ENCODE peak calls at places on chromosomes 16 and 17, in seven cellular contexts. Y is B cell, X is adrenal gland, S is testis, U is uterus, F is tibial artery, A is left ventricle myocardium inferior. I is an unnamed sample.

GRCh38 chr16:11402745-11403533 is 57.7 kb downstream of the RMI2 start:
- DNase-seq in S (no peak), A (no peak), F (no peak), X (no peak), Y (no peak), U (no peak), I (no peak)

GRCh38 chr17:72699566-72699965 is 392.9 kb downstream of the SLC39A11 start:
- DNase-seq in A (no peak), Y (no peak), F (no peak), U (no peak), X (no peak), S (peak; percentile 79), I (peak; percentile 42)

GRCh38 chr16:65059421-65059980 is 62.4 kb downstream of the CDH11 start:
- DNase-seq in X (no peak), F (no peak), A (no peak), S (peak; percentile 80), U (no peak), Y (no peak), I (no peak)

GRCh38 chr17:17792551-17793377 is 44.0 kb downstream of the SREBF1 start:
- DNase-seq in Y (peak; percentile 72), A (no peak), S (peak; percentile 63), X (peak; percentile 62), U (peak; percentile 61), F (no peak), I (peak; percentile 36)

GRCh38 chr17:17849147-17849820 is 12.5 kb upstream of the SREBF1 start:
- DNase-seq in S (peak; percentile 67), Y (no peak), X (peak; percentile 90), U (peak; percentile 49), F (peak; percentile 94), A (peak; percentile 46), I (peak; percentile 18)

GRCh38 chr16:11159189-11159588 is 96.8 kb downstream of the SOCS1 start:
- DNase-seq in U (no peak), A (no peak), X (no peak), S (no peak), Y (no peak), F (no peak), I (no peak)

GRCh38 chr17:42521036-42521435 is 15.0 kb upstream of the NAGLU start:
- DNase-seq in S (no peak), F (no peak), X (peak; percentile 61), Y (no peak), U (no peak), A (no peak), I (no peak)

GRCh38 chr16:89641719-89642187 is 15.8 kb downstream of the CHMP1A start:
- DNase-seq in A (no peak), U (no peak), F (no peak), Y (no peak), S (no peak), X (no peak), I (no peak)

GRCh38 chr16:65572156-65572555 is 450.3 kb upstream of the CDH11 start:
- DNase-seq in U (no peak), S (no peak), F (no peak), A (no peak), Y (no peak), X (no peak), I (peak; percentile 84)

GRCh38 chr17:57408064-57408811 is 151.9 kb downstream of the MSI2 start:
- DNase-seq in U (no peak), A (no peak), X (no peak), S (no peak), Y (peak; percentile 21), F (no peak), I (no peak)

GRCh38 chr17:81153340-81153803 is 11.9 kb upstream of the PVALEF start:
- DNase-seq in X (peak; percentile 15), Y (no peak), A (no peak), F (no peak), U (no peak), S (no peak), I (no peak)

GRCh38 chr17:58324409-58325288 is 3.9 kb downstream of the TSPOAP1 start:
- DNase-seq in A (no peak), F (no peak), Y (peak; percentile 67), U (no peak), X (peak; percentile 69), S (no peak), I (no peak)

GRCh38 chr17:43958953-43959352 is 5.2 kb upstream of the PYY start:
- DNase-seq in S (no peak), A (no peak), F (no peak), Y (no peak), X (no peak), U (no peak), I (peak; percentile 32)

GRCh38 chr16:11597737-11598136 is 11.0 kb upstream of the LITAF start:
- DNase-seq in S (no peak), Y (no peak), A (no peak), F (no peak), X (no peak), U (no peak), I (no peak)

GRCh38 chr17:58242171-58242784 is 3.9 kb downstream of the LPO start:
- DNase-seq in X (no peak), A (no peak), S (no peak), Y (no peak), U (no peak), F (no peak), I (no peak)

GRCh38 chr17:78137392-78138203 is 7.0 kb downstream of the TMC8 start:
- DNase-seq in A (no peak), F (no peak), U (no peak), X (no peak), S (no peak), Y (peak; percentile 68), I (no peak)

GRCh38 chr17:42667088-42667951 is 8.2 kb downstream of the TUBG2 start:
- DNase-seq in X (peak; percentile 91), F (peak; percentile 87), A (no peak), Y (no peak), S (no peak), U (peak; percentile 63), I (peak; percentile 93)

GRCh38 chr16:85821441-85821901 is 22.0 kb downstream of the COX4I1 start:
- DNase-seq in X (peak; percentile 74), F (peak; percentile 79), U (peak; percentile 44), A (peak; percentile 73), Y (peak; percentile 90), S (peak; percentile 88), I (peak; percentile 74)

GRCh38 chr16:89586853-89587252 is 11.3 kb downstream of the CPNE7 start:
- DNase-seq in U (no peak), S (peak; percentile 43), X (no peak), Y (peak; percentile 65), F (no peak), A (no peak), I (no peak)

GRCh38 chr16:57533618-57534336 is 2.6 kb downstream of the CCDC102A start:
- DNase-seq in U (peak; percentile 56), A (no peak), X (no peak), S (peak; percentile 16), F (peak; percentile 68), Y (peak; percentile 29), I (no peak)

GRCh38 chr16:68737730-68738590 is 868 bp downstream of the CDH1 start:
- DNase-seq in S (peak; percentile 17), X (peak; percentile 9), U (peak; percentile 15), A (no peak), Y (peak; percentile 46), F (no peak), I (no peak)
- TF ChIP-seq CTCF in S (no peak), X (no peak), U (no peak), A (no peak), Y (no peak), F (no peak), I (no peak)

DNA sequence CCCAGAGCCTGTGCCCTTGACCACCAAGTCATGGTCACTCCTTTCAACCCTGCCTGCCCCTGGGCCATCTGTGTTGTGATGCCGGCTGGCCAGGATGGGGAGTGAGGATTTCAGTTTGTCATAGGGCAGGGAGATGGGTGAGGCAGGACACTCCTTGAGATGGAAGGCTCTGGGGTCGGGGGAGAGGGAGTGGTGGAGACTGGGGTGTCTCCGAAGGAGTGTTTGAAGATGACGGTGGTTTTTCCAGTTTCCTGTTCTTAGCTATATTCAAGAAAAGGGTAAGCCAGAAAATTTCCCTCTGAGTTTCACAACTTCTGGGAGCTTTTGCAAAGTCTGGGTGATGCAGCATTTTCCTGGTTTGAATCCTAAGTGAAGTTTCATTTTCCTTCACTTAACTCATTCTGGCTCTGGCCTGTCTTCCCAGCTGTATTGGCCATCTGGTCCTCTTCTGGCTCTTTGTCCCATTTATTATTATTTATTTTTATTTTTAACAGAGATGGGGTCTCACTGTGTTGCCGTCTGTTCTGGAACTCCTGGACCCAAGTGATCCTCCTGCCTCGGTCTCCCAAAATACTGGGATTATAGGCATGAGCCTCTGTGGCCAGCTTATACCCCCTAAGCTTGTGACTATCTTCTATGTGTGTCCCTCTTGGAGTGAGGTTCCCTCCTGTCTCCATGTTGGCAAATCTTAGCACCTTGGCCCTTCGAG is 27.7 kb downstream of the ABCC1 start:
- DNase-seq in A (no peak), Y (no peak), F (no peak), S (peak; percentile 24), X (peak; percentile 32), U (no peak), I (peak; percentile 65)
- TF ChIP-seq CTCF in A (no peak), Y (no peak), F (no peak), S (no peak), X (no peak), U (no peak), I (no peak)

DNA sequence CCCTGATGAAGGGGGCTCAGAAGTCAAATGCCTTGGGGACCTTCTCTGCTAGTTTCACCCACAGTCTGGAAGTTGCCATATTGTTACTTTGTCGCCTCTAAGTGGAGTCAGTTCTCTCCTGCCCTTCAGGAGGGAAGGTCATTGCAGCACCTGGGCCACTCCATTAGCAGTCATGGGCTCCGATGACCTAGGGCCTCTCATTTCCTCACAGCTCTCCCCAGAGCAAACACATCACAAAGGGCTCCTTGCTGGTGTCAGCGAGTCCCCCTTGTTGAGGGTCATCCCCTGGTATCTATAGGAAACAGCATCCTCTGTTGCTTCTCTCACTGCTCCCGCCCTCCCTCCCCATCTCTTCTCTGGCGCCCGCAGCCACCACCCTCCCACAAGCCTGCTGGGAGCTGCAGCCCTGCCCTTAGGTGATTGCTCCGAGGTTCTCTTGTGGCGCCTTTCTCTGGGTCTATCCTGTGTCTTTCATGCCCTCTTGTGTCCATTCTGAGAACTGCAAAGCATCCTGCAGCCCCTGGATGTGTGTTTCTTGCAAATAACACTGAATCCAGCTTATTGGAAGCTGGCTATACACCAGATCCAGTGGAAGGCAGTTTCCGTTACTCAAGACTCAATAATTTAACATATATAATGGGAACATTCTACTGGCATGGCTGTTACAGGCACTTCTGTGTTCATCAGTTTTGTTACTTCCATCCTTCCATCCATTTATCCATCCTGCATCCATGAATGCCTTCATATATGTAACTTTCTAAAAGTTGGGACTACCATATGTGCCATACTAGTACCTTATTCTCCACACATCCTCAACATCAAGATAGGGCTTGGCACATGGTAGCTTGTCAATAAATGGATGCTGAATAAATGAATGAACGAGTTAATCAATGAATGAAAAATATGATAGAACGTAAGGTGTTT is 21.2 kb downstream of the PDILT start:
- DNase-seq in X (peak; percentile 51), A (peak; percentile 19), S (peak; percentile 84), Y (peak; percentile 34), F (no peak), U (peak; percentile 67), I (peak; percentile 64)
- TF ChIP-seq CTCF in X (peak; percentile 75), A (peak; percentile 85), S (peak; percentile 76), Y (peak; percentile 79), F (peak; percentile 88), U (peak; percentile 75), I (peak; percentile 80)

DNA sequence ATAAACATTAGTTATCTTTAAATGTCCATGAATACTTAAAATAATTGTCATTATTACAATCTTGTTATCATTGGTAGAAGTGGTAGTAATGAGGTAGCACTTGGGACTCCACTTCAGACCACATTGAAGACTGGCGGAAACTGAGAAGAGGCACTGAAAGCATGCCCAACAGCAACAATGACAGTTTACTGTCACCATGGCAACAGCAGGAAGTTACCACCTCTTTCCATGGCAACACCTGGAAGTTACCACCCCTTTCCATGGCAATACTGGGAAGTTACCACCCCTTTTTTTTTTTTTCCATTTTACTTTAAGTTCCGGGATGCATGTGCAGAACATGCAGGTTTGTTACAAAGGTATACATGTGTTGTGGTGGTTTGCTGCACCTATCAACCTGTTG is 494.9 kb upstream of the RBFOX1 start:
- DNase-seq in Y (no peak), X (no peak), F (no peak), S (no peak), A (no peak), U (no peak), I (no peak)
- TF ChIP-seq CTCF in Y (no peak), X (no peak), F (no peak), S (no peak), A (no peak), U (no peak), I (no peak)